ENCODE peak calls at places on chromosomes 5 and 9, in five cellular contexts. Y, U, Z, P and L are unnamed samples.

GRCh38 chr5:136032564-136032963 is 3.8 kb downstream of the TGFBI start:
- DNase-seq in Z (no peak), U (peak), Y (peak), P (no peak), L (no peak)

GRCh38 chr5:4576161-4576748 is 563.9 kb upstream of the ADAMTS16 start:
- DNase-seq in P (no peak), Y (no peak), U (peak), Z (no peak), L (no peak)

GRCh38 chr5:608286-609087 is 3.7 kb upstream of the CEP72 start:
- DNase-seq in P (peak), Y (no peak), U (no peak), Z (no peak), L (no peak)

GRCh38 chr5:119405444-119405843 is 46.9 kb upstream of the HSD17B4 start:
- DNase-seq in U (no peak), Z (no peak), P (no peak), Y (no peak), L (no peak)

GRCh38 chr9:114551750-114552685 is 35.6 kb upstream of the ATP6V1G1 start:
- DNase-seq in P (peak), U (peak), Z (no peak), Y (no peak), L (peak)

GRCh38 chr5:17216176-17216973 is 1.1 kb upstream of the BASP1 start:
- DNase-seq in U (peak), P (peak), Z (peak), Y (peak), L (peak)

GRCh38 chr5:20087299-20087698 is 99.3 kb upstream of the CDH18 start:
- DNase-seq in Z (no peak), U (no peak), P (no peak), Y (no peak), L (no peak)

GRCh38 chr5:21031001-21031400 is 1043.0 kb upstream of the CDH18 start:
- DNase-seq in Y (no peak), U (no peak), P (no peak), Z (no peak), L (no peak)

GRCh38 chr5:112824197-112824596 is 36.9 kb upstream of the SRP19 start:
- DNase-seq in U (no peak), P (no peak), Z (no peak), Y (no peak), L (no peak)

GRCh38 chr9:34218452-34218851 is 39.6 kb downstream of the UBAP1 start:
- DNase-seq in Z (no peak), Y (no peak), U (no peak), P (no peak), L (no peak)

GRCh38 chr9:70418822-70419545 is 4.5 kb upstream of the KLF9 start:
- DNase-seq in U (peak), P (peak), Y (peak), Z (peak), L (peak)

GRCh38 chr5:21654-22233 is 70.2 kb upstream of the PLEKHG4B start:
- DNase-seq in U (no peak), P (no peak), Y (no peak), Z (no peak), L (no peak)

GRCh38 chr9:110025551-110026170 is 182.3 kb downstream of the C9orf152 start:
- DNase-seq in P (no peak), Y (no peak), U (no peak), Z (no peak), L (no peak)

GRCh38 chr5:132052520-132052919 is 7.9 kb upstream of the IL3 start:
- DNase-seq in U (no peak), Z (no peak), Y (no peak), P (no peak), L (no peak)

GRCh38 chr5:74311961-74312360 is 328.6 kb downstream of the ENC1 start:
- DNase-seq in U (no peak), P (peak), Z (no peak), Y (no peak), L (no peak)

GRCh38 chr5:119393201-119393691 is 37.4 kb downstream of the TNFAIP8 start:
- DNase-seq in Z (no peak), Y (no peak), U (no peak), P (no peak), L (no peak)

GRCh38 chr9:95327239-95327865 is 9.8 kb upstream of the FANCC start:
- DNase-seq in P (no peak), Y (no peak), Z (no peak), U (no peak), L (no peak)

GRCh38 chr5:14172149-14172795 is 29.1 kb downstream of the TRIO start:
- DNase-seq in P (no peak), Y (peak), U (no peak), Z (no peak), L (no peak)

GRCh38 chr5:92801921-92802320 is 779.1 kb downstream of the NR2F1-AS1 start:
- DNase-seq in Y (no peak), U (no peak), Z (no peak), P (no peak), L (no peak)

GRCh38 chr5:55530669-55531068 is 4.1 kb downstream of the PLPP1 start:
- DNase-seq in P (no peak), Z (no peak), U (no peak), Y (no peak), L (no peak)

GRCh38 chr9:127232833-127233549 is 31.6 kb upstream of the GARNL3 start:
- DNase-seq in Y (no peak), Z (no peak), P (no peak), U (no peak), L (no peak)

GRCh38 chr9:117265253-117265652 is 149.6 kb downstream of the ASTN2 start:
- DNase-seq in P (no peak), Z (no peak), Y (no peak), U (no peak), L (no peak)

GRCh38 chr9:3903273-3903672 is 377.5 kb upstream of the RFX3 start:
- DNase-seq in Y (no peak), U (no peak), Z (no peak), P (no peak), L (no peak)

GRCh38 chr5:138955013-138955660 is 80.0 kb upstream of the LRRTM2 start:
- DNase-seq in Z (no peak), U (no peak), Y (no peak), P (no peak), L (no peak)

GRCh38 chr5:62001640-62002039 is 304.4 kb upstream of the KIF2A start:
- DNase-seq in Y (no peak), U (no peak), P (no peak), Z (no peak), L (no peak)

GRCh38 chr9:87656485-87656884 is 69.4 kb upstream of the CTSL start:
- DNase-seq in Z (no peak), U (no peak), Y (no peak), P (no peak), L (no peak)

GRCh38 chr9:113463418-113464285 is at the start of gene RGS3:
- DNase-seq in U (peak), Y (peak), Z (no peak), P (peak), L (no peak)

GRCh38 chr5:39068099-39068498 is 6.1 kb downstream of the RICTOR start:
- DNase-seq in Y (no peak), P (no peak), U (no peak), Z (no peak), L (no peak)

GRCh38 chr9:98521141-98521540 is 187.6 kb downstream of the GABBR2 start:
- DNase-seq in P (no peak), Z (no peak), U (no peak), Y (no peak), L (no peak)

GRCh38 chr5:42636425-42636824 is 120.2 kb upstream of the CCDC152 start:
- DNase-seq in P (no peak), Y (no peak), U (no peak), Z (no peak), L (no peak)

GRCh38 chr9:133122935-133123611 is 2.0 kb upstream of the RALGDS start:
- DNase-seq in Y (no peak), P (no peak), U (no peak), Z (no peak), L (peak)

GRCh38 chr5:173325091-173325698 is 3.0 kb downstream of the STC2 start:
- DNase-seq in U (no peak), Z (no peak), P (no peak), Y (no peak), L (no peak)
- H3K4me3 ChIP-seq in U (no peak), Z (no peak), P (no peak), Y (peak), L (no peak)

GRCh38 chr9:32875748-32876147 is 92.4 kb downstream of the TMEM215 start:
- DNase-seq in P (no peak), U (no peak), Z (no peak), Y (peak), L (no peak)
- H3K4me3 ChIP-seq in P (no peak), U (no peak), Z (no peak), Y (no peak), L (no peak)

GRCh38 chr5:179378441-179379271 is 33.4 kb upstream of the ADAMTS2 start:
- DNase-seq in U (peak), Z (no peak), Y (no peak), P (no peak), L (no peak)
- H3K4me3 ChIP-seq in U (peak), Z (no peak), Y (no peak), P (no peak), L (no peak)

GRCh38 chr9:124760719-124761118 is 10.4 kb downstream of the NR6A1 start:
- DNase-seq in U (no peak), Y (no peak), P (no peak), Z (no peak), L (no peak)
- H3K4me3 ChIP-seq in U (no peak), Y (no peak), P (no peak), Z (no peak), L (no peak)